ENCODE peak calls at places on chromosomes 3 and 15, in four cellular contexts. G is erythroblast, K is hepatic stellate cell, W is Daoy. C is an unnamed sample.

GRCh38 chr15:70057931-70058641 is 39.6 kb downstream of the TLE3 start:
- DNase-seq in G (no peak), K (no peak), W (no peak), C (no peak)

GRCh38 chr15:47514251-47514652 is 203.1 kb upstream of the SEMA6D start:
- DNase-seq in G (no peak), K (peak), W (peak), C (no peak)

GRCh38 chr15:43067717-43068461 is 37.9 kb downstream of the UBR1 start:
- DNase-seq in G (peak), K (peak), W (peak), C (peak)

GRCh38 chr3:4981688-4982494 is 2.7 kb downstream of the BHLHE40 start:
- DNase-seq in G (peak), K (no peak), W (peak), C (no peak)

GRCh38 chr3:147389265-147390175 is 16.8 kb downstream of the ZIC4 start:
- DNase-seq in G (no peak), K (no peak), W (no peak), C (no peak)

GRCh38 chr3:87287025-87287424 is 10.6 kb upstream of the POU1F1 start:
- DNase-seq in G (no peak), K (peak), W (peak), C (peak)

GRCh38 chr15:90889313-90889730 is 5.0 kb downstream of the FES start:
- DNase-seq in G (no peak), K (no peak), W (no peak), C (no peak)

GRCh38 chr15:62739082-62739481 is 303.5 kb upstream of the TPM1 start:
- DNase-seq in G (no peak), K (peak), W (peak), C (peak)

GRCh38 chr3:33146791-33147445 is 33.1 kb downstream of the CRTAP start:
- DNase-seq in G (no peak), K (peak), W (peak), C (no peak)

GRCh38 chr15:60320365-60320764 is 77.4 kb downstream of the ANXA2 start:
- DNase-seq in G (no peak), K (no peak), W (no peak), C (no peak)

GRCh38 chr3:81443948-81444347 is 317.5 kb downstream of the GBE1 start:
- DNase-seq in G (no peak), K (peak), W (no peak), C (no peak)

GRCh38 chr3:159911011-159911663 is 77.5 kb upstream of the IL12A start:
- DNase-seq in G (no peak), K (no peak), W (peak), C (no peak)

GRCh38 chr3:99625643-99626414 is 12.6 kb upstream of the COL8A1 start:
- DNase-seq in G (no peak), K (no peak), W (no peak), C (no peak)

GRCh38 chr3:38361496-38361895 is 14.9 kb downstream of the XYLB start:
- DNase-seq in G (no peak), K (no peak), W (no peak), C (no peak)

GRCh38 chr3:39644176-39644575 is 165.2 kb upstream of the MYRIP start:
- DNase-seq in G (no peak), K (peak), W (no peak), C (no peak)

GRCh38 chr3:135034291-135034768 is 239.3 kb downstream of the EPHB1 start:
- DNase-seq in G (no peak), K (no peak), W (no peak), C (no peak)

GRCh38 chr3:77348244-77348855 is 308.5 kb downstream of the ROBO2 start:
- DNase-seq in G (peak), K (no peak), W (peak), C (no peak)

GRCh38 chr3:131530374-131530773 is 27.6 kb upstream of the MRPL3 start:
- DNase-seq in G (no peak), K (no peak), W (no peak), C (no peak)

GRCh38 chr15:68053997-68054657 is at the start of gene PIAS1:
- DNase-seq in G (peak), K (peak), W (peak), C (peak)

GRCh38 chr3:52220380-52221026 is 4.9 kb downstream of the TLR9 start:
- DNase-seq in G (peak), K (peak), W (peak), C (peak)

GRCh38 chr3:46845397-46845859 is 17.8 kb downstream of the MYL3 start:
- DNase-seq in G (no peak), K (peak), W (peak), C (peak)

GRCh38 chr3:72334681-72335457 is 513.4 kb downstream of the SHQ1 start:
- DNase-seq in G (no peak), K (no peak), W (no peak), C (no peak)

GRCh38 chr3:187227658-187228258 is 30.5 kb downstream of the RTP1 start:
- DNase-seq in G (no peak), K (peak), W (peak), C (peak)

GRCh38 chr3:55481918-55482495 is 5.1 kb downstream of the WNT5A start:
- DNase-seq in G (no peak), K (no peak), W (peak), C (no peak)

GRCh38 chr3:186953011-186953487 is 22.7 kb downstream of the ST6GAL1 start:
- DNase-seq in G (no peak), K (peak), W (peak), C (peak)

GRCh38 chr3:114290911-114291901 is 2.6 kb upstream of the TIGIT start:
- DNase-seq in G (peak), K (peak), W (peak), C (peak)

GRCh38 chr3:183513046-183513706 is 42.3 kb downstream of the KLHL6 start:
- DNase-seq in G (no peak), K (no peak), W (no peak), C (no peak)

GRCh38 chr3:100310355-100310965 is 24.1 kb upstream of the NIT2 start:
- DNase-seq in G (no peak), K (no peak), W (no peak), C (no peak)

GRCh38 chr15:66276546-66276945 is 16.8 kb upstream of the DIS3L start:
- DNase-seq in G (no peak), K (no peak), W (no peak), C (no peak)

GRCh38 chr15:71237456-71238188 is 122.4 kb downstream of the THSD4 start:
- DNase-seq in G (no peak), K (peak), W (peak), C (peak)

GRCh38 chr15:38975282-38975990 is 410.8 kb upstream of the RASGRP1 start:
- DNase-seq in G (no peak), K (no peak), W (no peak), C (no peak)

GRCh38 chr15:65981837-65982696 is 112.8 kb downstream of the RAB11A start:
- DNase-seq in G (peak), K (no peak), W (peak), C (no peak)

GRCh38 chr15:74229686-74230085 is 6.4 kb upstream of the CCDC33 start:
- DNase-seq in G (no peak), K (no peak), W (no peak), C (no peak)

GRCh38 chr3:27387625-27388024 is 18.4 kb upstream of the NEK10 start:
- DNase-seq in G (no peak), K (no peak), W (no peak), C (no peak)

GRCh38 chr3:159273608-159274007 is 471.8 kb downstream of the MFSD1 start:
- DNase-seq in G (peak), K (no peak), W (peak), C (no peak)

GRCh38 chr3:123071146-123071545 is 4.3 kb downstream of the PDIA5 start:
- DNase-seq in G (no peak), K (peak), W (peak), C (no peak)

GRCh38 chr3:149615731-149616221 is 42.0 kb downstream of the WWTR1 start:
- DNase-seq in G (no peak), K (no peak), W (peak), C (no peak)

GRCh38 chr3:172467170-172467824 is 19.0 kb upstream of the GHSR start:
- DNase-seq in G (no peak), K (no peak), W (peak), C (no peak)

GRCh38 chr3:169044341-169045113 is 619.0 kb downstream of the MECOM start:
- DNase-seq in G (no peak), K (no peak), W (peak), C (no peak)

C was measured in H54.